ENCODE peak calls at places on chromosomes 7 and 10, in nine cellular contexts. One of them, this sample, is unnamed.
A peak's percentile ranks its signal among the peaks of the same experiment; 100 is the strongest.

GRCh38 chr10:3472705-3473078 is 300.1 kb upstream of the PITRM1 start:
- DNase-seq in CD8-positive, alpha-beta memory T cell: no peak
- DNase-seq in HFFc6: peak; percentile 15
- DNase-seq in HFF-Myc: no peak
- DNase-seq in nucleus accumbens: no peak
- DNase-seq in sciatic nerve: no peak
- DNase-seq in cardiac muscle cell: peak; percentile 61
- DNase-seq in suprapubic skin: no peak
- DNase-seq in stimulated activated CD4-positive, alpha-beta T cell treated with anti-CD3 and anti-CD28 coated beads, Interleukin-4, amount 100 ng/mL, for 4 hours: no peak
- DNase-seq in this sample: no peak

GRCh38 chr10:123926401-123927264 is 35.0 kb upstream of the CPXM2 start:
- DNase-seq in CD8-positive, alpha-beta memory T cell: no peak
- DNase-seq in HFFc6: peak; percentile 58
- DNase-seq in HFF-Myc: no peak
- DNase-seq in nucleus accumbens: no peak
- DNase-seq in sciatic nerve: no peak
- DNase-seq in cardiac muscle cell: peak; percentile 9
- DNase-seq in suprapubic skin: no peak
- DNase-seq in stimulated activated CD4-positive, alpha-beta T cell treated with anti-CD3 and anti-CD28 coated beads, Interleukin-4, amount 100 ng/mL, for 4 hours: no peak
- DNase-seq in this sample: no peak

GRCh38 chr10:63467833-63468232 is 2.1 kb upstream of the JMJD1C start:
- DNase-seq in CD8-positive, alpha-beta memory T cell: no peak
- DNase-seq in HFFc6: no peak
- DNase-seq in HFF-Myc: no peak
- DNase-seq in nucleus accumbens: no peak
- DNase-seq in sciatic nerve: no peak
- DNase-seq in cardiac muscle cell: peak; percentile 29
- DNase-seq in suprapubic skin: no peak
- DNase-seq in stimulated activated CD4-positive, alpha-beta T cell treated with anti-CD3 and anti-CD28 coated beads, Interleukin-4, amount 100 ng/mL, for 4 hours: no peak
- DNase-seq in this sample: no peak

GRCh38 chr10:52779541-52780390 is 7.2 kb upstream of the MBL2 start:
- DNase-seq in CD8-positive, alpha-beta memory T cell: no peak
- DNase-seq in HFFc6: peak; percentile 44
- DNase-seq in HFF-Myc: peak; percentile 20
- DNase-seq in nucleus accumbens: peak; percentile 23
- DNase-seq in sciatic nerve: peak; percentile 77
- DNase-seq in cardiac muscle cell: peak; percentile 80
- DNase-seq in suprapubic skin: no peak
- DNase-seq in stimulated activated CD4-positive, alpha-beta T cell treated with anti-CD3 and anti-CD28 coated beads, Interleukin-4, amount 100 ng/mL, for 4 hours: no peak
- DNase-seq in this sample: no peak

GRCh38 chr7:4115941-4116610 is 566.0 kb upstream of the FOXK1 start:
- DNase-seq in CD8-positive, alpha-beta memory T cell: no peak
- DNase-seq in HFFc6: no peak
- DNase-seq in HFF-Myc: no peak
- DNase-seq in nucleus accumbens: no peak
- DNase-seq in sciatic nerve: peak; percentile 31
- DNase-seq in cardiac muscle cell: no peak
- DNase-seq in suprapubic skin: peak; percentile 42
- DNase-seq in stimulated activated CD4-positive, alpha-beta T cell treated with anti-CD3 and anti-CD28 coated beads, Interleukin-4, amount 100 ng/mL, for 4 hours: no peak
- DNase-seq in this sample: no peak

GRCh38 chr7:2637505-2638223 is 5.9 kb downstream of the TTYH3 start:
- DNase-seq in CD8-positive, alpha-beta memory T cell: no peak
- DNase-seq in HFFc6: no peak
- DNase-seq in HFF-Myc: no peak
- DNase-seq in nucleus accumbens: peak; percentile 18
- DNase-seq in sciatic nerve: peak; percentile 82
- DNase-seq in cardiac muscle cell: no peak
- DNase-seq in suprapubic skin: no peak
- DNase-seq in stimulated activated CD4-positive, alpha-beta T cell treated with anti-CD3 and anti-CD28 coated beads, Interleukin-4, amount 100 ng/mL, for 4 hours: no peak
- DNase-seq in this sample: no peak

GRCh38 chr10:69065406-69066361 is 22.2 kb upstream of the SRGN start:
- DNase-seq in CD8-positive, alpha-beta memory T cell: no peak
- DNase-seq in HFFc6: peak; percentile 42
- DNase-seq in HFF-Myc: no peak
- DNase-seq in nucleus accumbens: no peak
- DNase-seq in sciatic nerve: no peak
- DNase-seq in cardiac muscle cell: peak; percentile 93
- DNase-seq in suprapubic skin: no peak
- DNase-seq in stimulated activated CD4-positive, alpha-beta T cell treated with anti-CD3 and anti-CD28 coated beads, Interleukin-4, amount 100 ng/mL, for 4 hours: no peak
- DNase-seq in this sample: no peak

GRCh38 chr10:126147866-126148578 is 240.3 kb downstream of the ADAM12 start:
- DNase-seq in CD8-positive, alpha-beta memory T cell: no peak
- DNase-seq in HFFc6: peak; percentile 21
- DNase-seq in HFF-Myc: peak; percentile 43
- DNase-seq in nucleus accumbens: no peak
- DNase-seq in sciatic nerve: no peak
- DNase-seq in cardiac muscle cell: peak; percentile 69
- DNase-seq in suprapubic skin: no peak
- DNase-seq in stimulated activated CD4-positive, alpha-beta T cell treated with anti-CD3 and anti-CD28 coated beads, Interleukin-4, amount 100 ng/mL, for 4 hours: no peak
- DNase-seq in this sample: no peak

GRCh38 chr10:52499281-52499680 is 185.2 kb downstream of the DKK1 start:
- DNase-seq in CD8-positive, alpha-beta memory T cell: no peak
- DNase-seq in HFFc6: no peak
- DNase-seq in HFF-Myc: no peak
- DNase-seq in nucleus accumbens: no peak
- DNase-seq in sciatic nerve: no peak
- DNase-seq in cardiac muscle cell: no peak
- DNase-seq in suprapubic skin: no peak
- DNase-seq in stimulated activated CD4-positive, alpha-beta T cell treated with anti-CD3 and anti-CD28 coated beads, Interleukin-4, amount 100 ng/mL, for 4 hours: no peak
- DNase-seq in this sample: no peak

GRCh38 chr7:16492513-16493062 is 27.1 kb upstream of the SOSTDC1 start:
- DNase-seq in CD8-positive, alpha-beta memory T cell: no peak
- DNase-seq in HFFc6: no peak
- DNase-seq in HFF-Myc: no peak
- DNase-seq in nucleus accumbens: no peak
- DNase-seq in sciatic nerve: no peak
- DNase-seq in cardiac muscle cell: peak; percentile 52
- DNase-seq in suprapubic skin: no peak
- DNase-seq in stimulated activated CD4-positive, alpha-beta T cell treated with anti-CD3 and anti-CD28 coated beads, Interleukin-4, amount 100 ng/mL, for 4 hours: no peak
- DNase-seq in this sample: no peak

GRCh38 chr10:26024303-26024702 is 90.3 kb downstream of the MYO3A start:
- DNase-seq in CD8-positive, alpha-beta memory T cell: no peak
- DNase-seq in HFFc6: no peak
- DNase-seq in HFF-Myc: no peak
- DNase-seq in nucleus accumbens: no peak
- DNase-seq in sciatic nerve: no peak
- DNase-seq in cardiac muscle cell: no peak
- DNase-seq in suprapubic skin: no peak
- DNase-seq in stimulated activated CD4-positive, alpha-beta T cell treated with anti-CD3 and anti-CD28 coated beads, Interleukin-4, amount 100 ng/mL, for 4 hours: no peak
- DNase-seq in this sample: no peak

GRCh38 chr7:39734605-39735004 is 111.2 kb downstream of the RALA start:
- DNase-seq in CD8-positive, alpha-beta memory T cell: no peak
- DNase-seq in HFFc6: no peak
- DNase-seq in HFF-Myc: no peak
- DNase-seq in nucleus accumbens: no peak
- DNase-seq in sciatic nerve: no peak
- DNase-seq in cardiac muscle cell: no peak
- DNase-seq in suprapubic skin: no peak
- DNase-seq in stimulated activated CD4-positive, alpha-beta T cell treated with anti-CD3 and anti-CD28 coated beads, Interleukin-4, amount 100 ng/mL, for 4 hours: no peak
- DNase-seq in this sample: no peak

GRCh38 chr10:14698487-14699170 is 76.1 kb downstream of the FAM107B start:
- DNase-seq in CD8-positive, alpha-beta memory T cell: no peak
- DNase-seq in HFFc6: peak; percentile 79
- DNase-seq in HFF-Myc: peak; percentile 88
- DNase-seq in nucleus accumbens: no peak
- DNase-seq in sciatic nerve: no peak
- DNase-seq in cardiac muscle cell: peak; percentile 68
- DNase-seq in suprapubic skin: no peak
- DNase-seq in stimulated activated CD4-positive, alpha-beta T cell treated with anti-CD3 and anti-CD28 coated beads, Interleukin-4, amount 100 ng/mL, for 4 hours: no peak
- DNase-seq in this sample: peak; percentile 73

GRCh38 chr10:125494631-125495239 is 188.2 kb downstream of the TEX36 start:
- DNase-seq in CD8-positive, alpha-beta memory T cell: no peak
- DNase-seq in HFFc6: no peak
- DNase-seq in HFF-Myc: no peak
- DNase-seq in nucleus accumbens: no peak
- DNase-seq in sciatic nerve: no peak
- DNase-seq in cardiac muscle cell: no peak
- DNase-seq in suprapubic skin: no peak
- DNase-seq in stimulated activated CD4-positive, alpha-beta T cell treated with anti-CD3 and anti-CD28 coated beads, Interleukin-4, amount 100 ng/mL, for 4 hours: no peak
- DNase-seq in this sample: no peak

GRCh38 chr10:102420443-102420809 is 210 bp upstream of the FBXL15 start:
- DNase-seq in CD8-positive, alpha-beta memory T cell: no peak
- DNase-seq in HFFc6: no peak
- DNase-seq in HFF-Myc: no peak
- DNase-seq in nucleus accumbens: no peak
- DNase-seq in sciatic nerve: no peak
- DNase-seq in cardiac muscle cell: no peak
- DNase-seq in suprapubic skin: no peak
- DNase-seq in stimulated activated CD4-positive, alpha-beta T cell treated with anti-CD3 and anti-CD28 coated beads, Interleukin-4, amount 100 ng/mL, for 4 hours: no peak
- DNase-seq in this sample: no peak

GRCh38 chr10:33753389-33753788 is 418.9 kb upstream of the NRP1 start:
- DNase-seq in CD8-positive, alpha-beta memory T cell: no peak
- DNase-seq in HFFc6: no peak
- DNase-seq in HFF-Myc: no peak
- DNase-seq in nucleus accumbens: no peak
- DNase-seq in sciatic nerve: no peak
- DNase-seq in cardiac muscle cell: no peak
- DNase-seq in suprapubic skin: no peak
- DNase-seq in stimulated activated CD4-positive, alpha-beta T cell treated with anti-CD3 and anti-CD28 coated beads, Interleukin-4, amount 100 ng/mL, for 4 hours: no peak
- DNase-seq in this sample: no peak

GRCh38 chr7:24933298-24933697 is 46.7 kb downstream of the OSBPL3 start:
- DNase-seq in CD8-positive, alpha-beta memory T cell: no peak
- DNase-seq in HFFc6: no peak
- DNase-seq in HFF-Myc: no peak
- DNase-seq in nucleus accumbens: no peak
- DNase-seq in sciatic nerve: no peak
- DNase-seq in cardiac muscle cell: no peak
- DNase-seq in suprapubic skin: no peak
- DNase-seq in stimulated activated CD4-positive, alpha-beta T cell treated with anti-CD3 and anti-CD28 coated beads, Interleukin-4, amount 100 ng/mL, for 4 hours: no peak
- DNase-seq in this sample: no peak

GRCh38 chr7:46549892-46550639 is 629.0 kb upstream of the IGFBP3 start:
- DNase-seq in CD8-positive, alpha-beta memory T cell: no peak
- DNase-seq in HFFc6: no peak
- DNase-seq in HFF-Myc: no peak
- DNase-seq in nucleus accumbens: no peak
- DNase-seq in sciatic nerve: no peak
- DNase-seq in cardiac muscle cell: no peak
- DNase-seq in suprapubic skin: no peak
- DNase-seq in stimulated activated CD4-positive, alpha-beta T cell treated with anti-CD3 and anti-CD28 coated beads, Interleukin-4, amount 100 ng/mL, for 4 hours: no peak
- DNase-seq in this sample: no peak

GRCh38 chr7:2009541-2010001 is 223.2 kb downstream of the MAD1L1 start:
- DNase-seq in CD8-positive, alpha-beta memory T cell: no peak
- DNase-seq in HFFc6: no peak
- DNase-seq in HFF-Myc: no peak
- DNase-seq in nucleus accumbens: no peak
- DNase-seq in sciatic nerve: peak; percentile 59
- DNase-seq in cardiac muscle cell: no peak
- DNase-seq in suprapubic skin: peak; percentile 64
- DNase-seq in stimulated activated CD4-positive, alpha-beta T cell treated with anti-CD3 and anti-CD28 coated beads, Interleukin-4, amount 100 ng/mL, for 4 hours: no peak
- DNase-seq in this sample: no peak

GRCh38 chr7:45897042-45897690 is 8.9 kb downstream of the IGFBP1 start:
- DNase-seq in CD8-positive, alpha-beta memory T cell: no peak
- DNase-seq in HFFc6: peak; percentile 71
- DNase-seq in HFF-Myc: peak; percentile 46
- DNase-seq in nucleus accumbens: no peak
- DNase-seq in sciatic nerve: no peak
- DNase-seq in cardiac muscle cell: peak; percentile 86
- DNase-seq in suprapubic skin: no peak
- DNase-seq in stimulated activated CD4-positive, alpha-beta T cell treated with anti-CD3 and anti-CD28 coated beads, Interleukin-4, amount 100 ng/mL, for 4 hours: no peak
- DNase-seq in this sample: no peak

GRCh38 chr10:35934637-35934995 is 292.5 kb upstream of the FZD8 start:
- DNase-seq in CD8-positive, alpha-beta memory T cell: no peak
- DNase-seq in HFFc6: no peak
- DNase-seq in HFF-Myc: no peak
- DNase-seq in nucleus accumbens: no peak
- DNase-seq in sciatic nerve: no peak
- DNase-seq in cardiac muscle cell: no peak
- DNase-seq in suprapubic skin: no peak
- DNase-seq in stimulated activated CD4-positive, alpha-beta T cell treated with anti-CD3 and anti-CD28 coated beads, Interleukin-4, amount 100 ng/mL, for 4 hours: no peak
- DNase-seq in this sample: no peak

GRCh38 chr7:30389793-30390192 is 88.8 kb downstream of the NOD1 start:
- DNase-seq in CD8-positive, alpha-beta memory T cell: no peak
- DNase-seq in HFFc6: no peak
- DNase-seq in HFF-Myc: no peak
- DNase-seq in nucleus accumbens: no peak
- DNase-seq in sciatic nerve: no peak
- DNase-seq in cardiac muscle cell: no peak
- DNase-seq in suprapubic skin: no peak
- DNase-seq in stimulated activated CD4-positive, alpha-beta T cell treated with anti-CD3 and anti-CD28 coated beads, Interleukin-4, amount 100 ng/mL, for 4 hours: no peak
- DNase-seq in this sample: no peak

GRCh38 chr7:17362439-17363095 is 64.1 kb downstream of the AHR start:
- DNase-seq in CD8-positive, alpha-beta memory T cell: no peak
- DNase-seq in HFFc6: no peak
- DNase-seq in HFF-Myc: peak; percentile 91
- DNase-seq in nucleus accumbens: no peak
- DNase-seq in sciatic nerve: no peak
- DNase-seq in cardiac muscle cell: peak; percentile 66
- DNase-seq in suprapubic skin: peak; percentile 59
- DNase-seq in stimulated activated CD4-positive, alpha-beta T cell treated with anti-CD3 and anti-CD28 coated beads, Interleukin-4, amount 100 ng/mL, for 4 hours: no peak
- DNase-seq in this sample: no peak

GRCh38 chr10:103854687-103855423 is 521 bp downstream of the SH3PXD2A start:
- DNase-seq in CD8-positive, alpha-beta memory T cell: no peak
- DNase-seq in HFFc6: no peak
- DNase-seq in HFF-Myc: no peak
- DNase-seq in nucleus accumbens: peak; percentile 29
- DNase-seq in sciatic nerve: peak; percentile 73
- DNase-seq in cardiac muscle cell: peak; percentile 37
- DNase-seq in suprapubic skin: no peak
- DNase-seq in stimulated activated CD4-positive, alpha-beta T cell treated with anti-CD3 and anti-CD28 coated beads, Interleukin-4, amount 100 ng/mL, for 4 hours: peak; percentile 21
- DNase-seq in this sample: no peak

GRCh38 chr10:100984670-100985177 is 2.6 kb downstream of the MRPL43 start:
- DNase-seq in CD8-positive, alpha-beta memory T cell: no peak
- DNase-seq in HFFc6: no peak
- DNase-seq in HFF-Myc: no peak
- DNase-seq in nucleus accumbens: no peak
- DNase-seq in sciatic nerve: peak; percentile 39
- DNase-seq in cardiac muscle cell: peak; percentile 14
- DNase-seq in suprapubic skin: peak; percentile 36
- DNase-seq in stimulated activated CD4-positive, alpha-beta T cell treated with anti-CD3 and anti-CD28 coated beads, Interleukin-4, amount 100 ng/mL, for 4 hours: no peak
- DNase-seq in this sample: no peak

GRCh38 chr10:22030421-22030820 is 26.9 kb upstream of the DNAJC1 start:
- DNase-seq in CD8-positive, alpha-beta memory T cell: no peak
- DNase-seq in HFFc6: no peak
- DNase-seq in HFF-Myc: no peak
- DNase-seq in nucleus accumbens: no peak
- DNase-seq in sciatic nerve: no peak
- DNase-seq in cardiac muscle cell: no peak
- DNase-seq in suprapubic skin: no peak
- DNase-seq in stimulated activated CD4-positive, alpha-beta T cell treated with anti-CD3 and anti-CD28 coated beads, Interleukin-4, amount 100 ng/mL, for 4 hours: no peak
- DNase-seq in this sample: no peak